ENCODE peak calls at places on chromosomes 12 and 14, in five cellular contexts. Z is EL; M is activated T-cell treated with anti-CD3 and anti-CD28 coated beads, Interleukin-2, amount 50 U/mL, for 72 hours; Q is RKO; O is stimulated activated CD4-positive, alpha-beta T cell treated with anti-CD3 and anti-CD28 coated beads, Interleukin-15, amount 100 ng/mL, for 1 hour. J is an unnamed sample.

GRCh38 chr12:115922952-115923564 is 354.4 kb downstream of the MED13L start:
- DNase-seq in Z (peak; percentile 11), M (no peak), Q (peak; percentile 55), O (no peak), J (no peak)

GRCh38 chr14:52305014-52305413 is 9.1 kb upstream of the PTGER2 start:
- DNase-seq in Z (no peak), M (no peak), Q (no peak), O (no peak), J (no peak)

GRCh38 chr12:75974323-75975273 is 57.0 kb downstream of the PHLDA1 start:
- DNase-seq in Z (no peak), M (no peak), Q (no peak), O (no peak), J (no peak)

GRCh38 chr12:7078163-7078562 is 14.1 kb downstream of the C1R start:
- DNase-seq in Z (no peak), M (no peak), Q (no peak), O (no peak), J (no peak)

GRCh38 chr12:92185052-92185451 is 39.4 kb upstream of the BTG1 start:
- DNase-seq in Z (no peak), M (peak; percentile 29), Q (no peak), O (no peak), J (no peak)

GRCh38 chr12:103596981-103597380 is 9.9 kb downstream of the STAB2 start:
- DNase-seq in Z (no peak), M (no peak), Q (no peak), O (no peak), J (no peak)

GRCh38 chr14:23605931-23606585 is 27.5 kb upstream of the JPH4 start:
- DNase-seq in Z (no peak), M (peak; percentile 53), Q (no peak), O (no peak), J (no peak)

GRCh38 chr14:65229431-65230286 is 127.3 kb upstream of the MAX start:
- DNase-seq in Z (peak; percentile 54), M (peak; percentile 39), Q (no peak), O (peak; percentile 14), J (peak; percentile 41)

GRCh38 chr14:31880935-31881334 is 196.2 kb upstream of the ARHGAP5 start:
- DNase-seq in Z (peak; percentile 95), M (no peak), Q (peak; percentile 47), O (no peak), J (no peak)

GRCh38 chr14:73809386-73809785 is 42.2 kb upstream of the PTGR2 start:
- DNase-seq in Z (no peak), M (no peak), Q (no peak), O (no peak), J (no peak)

GRCh38 chr14:55581011-55581806 is 1.2 kb downstream of the KTN1 start:
- DNase-seq in Z (peak; percentile 62), M (peak; percentile 67), Q (peak; percentile 63), O (peak; percentile 10), J (no peak)